ENCODE peak calls at places on chromosomes 13 and 19, in four cellular contexts. One of them, this sample, is unnamed.
A peak's percentile ranks its signal among the peaks of the same experiment; 100 is the strongest.

GRCh38 chr13:97191615-97192014 is 30.5 kb upstream of the MBNL2 start:
- DNase-seq in thoracic aorta: no peak
- DNase-seq in GM23248: no peak
- DNase-seq in tibial artery: no peak
- DNase-seq in this sample: no peak

GRCh38 chr19:13953021-13953531 is 767 bp downstream of the DCAF15 start:
- DNase-seq in thoracic aorta: no peak
- DNase-seq in GM23248: peak; percentile 87
- DNase-seq in tibial artery: no peak
- DNase-seq in this sample: peak; percentile 65

GRCh38 chr19:47047272-47047930 is 1.0 kb downstream of the TMEM160 start:
- DNase-seq in thoracic aorta: no peak
- DNase-seq in GM23248: no peak
- DNase-seq in tibial artery: no peak
- DNase-seq in this sample: no peak

GRCh38 chr19:45952691-45953505 is 20.8 kb downstream of the NOVA2 start:
- DNase-seq in thoracic aorta: no peak
- DNase-seq in GM23248: peak; percentile 71
- DNase-seq in tibial artery: no peak
- DNase-seq in this sample: no peak

GRCh38 chr13:97600438-97601080 is 166.6 kb downstream of the RAP2A start:
- DNase-seq in thoracic aorta: no peak
- DNase-seq in GM23248: peak; percentile 69
- DNase-seq in tibial artery: no peak
- DNase-seq in this sample: no peak

GRCh38 chr19:58218899-58219298 is 9.8 kb upstream of the ZNF544 start:
- DNase-seq in thoracic aorta: no peak
- DNase-seq in GM23248: peak; percentile 45
- DNase-seq in tibial artery: no peak
- DNase-seq in this sample: no peak

GRCh38 chr13:65054277-65054676 is 2175.9 kb downstream of the PCDH9 start:
- DNase-seq in thoracic aorta: no peak
- DNase-seq in GM23248: no peak
- DNase-seq in tibial artery: no peak
- DNase-seq in this sample: no peak

GRCh38 chr19:55519461-55520311 is 17.2 kb downstream of the SBK2 start:
- DNase-seq in thoracic aorta: no peak
- DNase-seq in GM23248: peak; percentile 95
- DNase-seq in tibial artery: no peak
- DNase-seq in this sample: no peak

GRCh38 chr13:111862836-111863815 is 203.8 kb upstream of the SOX1 start:
- DNase-seq in thoracic aorta: no peak
- DNase-seq in GM23248: no peak
- DNase-seq in tibial artery: peak; percentile 55
- DNase-seq in this sample: no peak

GRCh38 chr19:41230067-41230857 is 11.2 kb downstream of the AXL start:
- DNase-seq in thoracic aorta: no peak
- DNase-seq in GM23248: no peak
- DNase-seq in tibial artery: no peak
- DNase-seq in this sample: no peak

GRCh38 chr13:25906211-25906661 is 145.6 kb downstream of the SHISA2 start:
- DNase-seq in thoracic aorta: no peak
- DNase-seq in GM23248: no peak
- DNase-seq in tibial artery: no peak
- DNase-seq in this sample: no peak

GRCh38 chr13:111886217-111886945 is 180.6 kb upstream of the SOX1 start:
- DNase-seq in thoracic aorta: no peak
- DNase-seq in GM23248: no peak
- DNase-seq in tibial artery: no peak
- DNase-seq in this sample: no peak

GRCh38 chr19:48814895-48815294 is 4.1 kb upstream of the BCAT2 start:
- DNase-seq in thoracic aorta: no peak
- DNase-seq in GM23248: no peak
- DNase-seq in tibial artery: no peak
- DNase-seq in this sample: no peak

GRCh38 chr19:40805258-40805868 is 6.4 kb downstream of the EGLN2 start:
- DNase-seq in thoracic aorta: no peak
- DNase-seq in GM23248: no peak
- DNase-seq in tibial artery: no peak
- DNase-seq in this sample: no peak

GRCh38 chr13:40063743-40064142 is 408.3 kb downstream of the COG6 start:
- DNase-seq in thoracic aorta: no peak
- DNase-seq in GM23248: no peak
- DNase-seq in tibial artery: no peak
- DNase-seq in this sample: no peak

GRCh38 chr19:48403606-48404005 is 10.1 kb downstream of the GRIN2D start:
- DNase-seq in thoracic aorta: no peak
- DNase-seq in GM23248: peak; percentile 65
- DNase-seq in tibial artery: no peak
- DNase-seq in this sample: no peak

GRCh38 chr13:50914301-50914700 is 4.7 kb downstream of the RNASEH2B start:
- DNase-seq in thoracic aorta: no peak
- DNase-seq in GM23248: peak; percentile 68
- DNase-seq in tibial artery: no peak
- DNase-seq in this sample: no peak

GRCh38 chr19:31289976-31290375 is 59.3 kb downstream of the TSHZ3 start:
- DNase-seq in thoracic aorta: no peak
- DNase-seq in GM23248: no peak
- DNase-seq in tibial artery: peak; percentile 25
- DNase-seq in this sample: no peak

GRCh38 chr13:61728468-61728867 is 312.8 kb upstream of the PCDH20 start:
- DNase-seq in thoracic aorta: no peak
- DNase-seq in GM23248: no peak
- DNase-seq in tibial artery: no peak
- DNase-seq in this sample: no peak

GRCh38 chr19:13796301-13797057 is 1.2 kb downstream of the ZSWIM4 start:
- DNase-seq in thoracic aorta: peak; percentile 77
- DNase-seq in GM23248: peak; percentile 97
- DNase-seq in tibial artery: peak; percentile 94
- DNase-seq in this sample: peak; percentile 88

GRCh38 chr13:29676535-29676934 is 81.0 kb upstream of the SLC7A1 start:
- DNase-seq in thoracic aorta: no peak
- DNase-seq in GM23248: peak; percentile 80
- DNase-seq in tibial artery: no peak
- DNase-seq in this sample: no peak

GRCh38 chr19:41606215-41606837 is 20.5 kb downstream of the CEACAM4 start:
- DNase-seq in thoracic aorta: no peak
- DNase-seq in GM23248: no peak
- DNase-seq in tibial artery: no peak
- DNase-seq in this sample: no peak

GRCh38 chr13:43303040-43303729 is 279.8 kb downstream of the DNAJC15 start:
- DNase-seq in thoracic aorta: no peak
- DNase-seq in GM23248: peak; percentile 72
- DNase-seq in tibial artery: peak; percentile 70
- DNase-seq in this sample: no peak

GRCh38 chr13:74246398-74246975 is 112.3 kb upstream of the KLF12 start:
- DNase-seq in thoracic aorta: no peak
- DNase-seq in GM23248: peak; percentile 61
- DNase-seq in tibial artery: no peak
- DNase-seq in this sample: no peak

GRCh38 chr13:95445116-95445515 is 107.4 kb upstream of the CLDN10 start:
- DNase-seq in thoracic aorta: no peak
- DNase-seq in GM23248: no peak
- DNase-seq in tibial artery: no peak
- DNase-seq in this sample: no peak

GRCh38 chr13:64871742-64872141 is 2358.4 kb downstream of the PCDH9 start:
- DNase-seq in thoracic aorta: no peak
- DNase-seq in GM23248: no peak
- DNase-seq in tibial artery: no peak
- DNase-seq in this sample: no peak

GRCh38 chr13:65808061-65808460 is 1422.1 kb downstream of the PCDH9 start:
- DNase-seq in thoracic aorta: no peak
- DNase-seq in GM23248: peak; percentile 23
- DNase-seq in tibial artery: no peak
- DNase-seq in this sample: no peak

GRCh38 chr19:56617531-56617930 is 22.4 kb downstream of the ZNF71 start:
- DNase-seq in thoracic aorta: no peak
- DNase-seq in GM23248: no peak
- DNase-seq in tibial artery: no peak
- DNase-seq in this sample: no peak

GRCh38 chr19:42466521-42467436 is 24.0 kb upstream of the CXCL17 start:
- DNase-seq in thoracic aorta: no peak
- DNase-seq in GM23248: peak; percentile 28
- DNase-seq in tibial artery: no peak
- DNase-seq in this sample: no peak

GRCh38 chr19:5943623-5944022 is 29.6 kb downstream of the CAPS start:
- DNase-seq in thoracic aorta: no peak
- DNase-seq in GM23248: peak; percentile 54
- DNase-seq in tibial artery: no peak
- DNase-seq in this sample: no peak

GRCh38 chr19:5950744-5951143 is 27.2 kb downstream of the RANBP3 start:
- DNase-seq in thoracic aorta: no peak
- DNase-seq in GM23248: no peak
- DNase-seq in tibial artery: no peak
- DNase-seq in this sample: no peak

GRCh38 chr19:5948697-5949564 is 29.0 kb downstream of the RANBP3 start:
- DNase-seq in thoracic aorta: no peak
- DNase-seq in GM23248: no peak
- DNase-seq in tibial artery: no peak
- DNase-seq in this sample: no peak

GRCh38 chr19:5949792-5950305 is 28.1 kb downstream of the RANBP3 start:
- DNase-seq in thoracic aorta: no peak
- DNase-seq in GM23248: no peak
- DNase-seq in tibial artery: no peak
- DNase-seq in this sample: no peak

GRCh38 chr19:5947435-5947834 is 30.5 kb downstream of the RANBP3 start:
- DNase-seq in thoracic aorta: no peak
- DNase-seq in GM23248: peak; percentile 90
- DNase-seq in tibial artery: peak; percentile 82
- DNase-seq in this sample: no peak
- H3K4me1 ChIP-seq in thoracic aorta: peaks cover 58% of the 10 kb centered on the region
- H3K4me1 ChIP-seq in GM23248: peaks cover 15% of the 10 kb centered on the region
- H3K4me1 ChIP-seq in tibial artery: peaks cover 9% of the 10 kb centered on the region
- H3K4me1 ChIP-seq in this sample: peaks cover 39% of the 10 kb centered on the region

GRCh38 chr13:99687728-99688397 is 186.6 kb downstream of the TM9SF2 start:
- DNase-seq in thoracic aorta: no peak
- DNase-seq in GM23248: no peak
- DNase-seq in tibial artery: no peak
- DNase-seq in this sample: no peak
- H3K4me1 ChIP-seq in thoracic aorta: peaks cover 15% of the 10 kb centered on the region
- H3K4me1 ChIP-seq in GM23248: peaks cover 6% of the 10 kb centered on the region
- H3K4me1 ChIP-seq in tibial artery: peaks cover 11% of the 10 kb centered on the region
- H3K4me1 ChIP-seq in this sample: no peaks in the 10 kb centered on the region

GRCh38 chr13:80825276-80825675 is 484.4 kb upstream of the SPRY2 start:
- DNase-seq in thoracic aorta: no peak
- DNase-seq in GM23248: no peak
- DNase-seq in tibial artery: no peak
- DNase-seq in this sample: no peak

GRCh38 chr13:80823472-80823871 is 482.5 kb upstream of the SPRY2 start:
- DNase-seq in thoracic aorta: no peak
- DNase-seq in GM23248: no peak
- DNase-seq in tibial artery: no peak
- DNase-seq in this sample: no peak

GRCh38 chr13:80828759-80829158 is 487.8 kb upstream of the SPRY2 start:
- DNase-seq in thoracic aorta: no peak
- DNase-seq in GM23248: no peak
- DNase-seq in tibial artery: no peak
- DNase-seq in this sample: no peak

DNA sequence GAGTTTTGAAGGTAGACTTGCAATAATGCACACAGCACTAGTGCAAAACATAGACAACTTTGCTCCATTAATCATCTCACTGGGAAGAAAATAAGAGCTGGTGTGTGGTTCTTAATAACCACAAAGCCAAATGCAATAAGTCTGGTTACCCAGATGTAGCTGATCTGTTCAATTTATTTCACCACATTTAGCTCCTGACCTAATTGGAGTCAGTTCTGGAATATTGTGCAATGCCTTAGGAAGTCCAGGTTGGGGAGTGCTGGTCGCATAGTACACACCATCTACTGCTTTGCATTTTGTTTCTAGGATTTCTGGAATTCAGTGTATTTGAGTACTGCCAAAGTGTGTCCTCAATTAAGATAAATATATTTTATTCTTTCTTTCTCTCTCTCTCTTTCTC is 483.3 kb upstream of the SPRY2 start:
- DNase-seq in thoracic aorta: no peak
- DNase-seq in GM23248: no peak
- DNase-seq in tibial artery: no peak
- DNase-seq in this sample: no peak
- H3K4me1 ChIP-seq in thoracic aorta: no peaks in the 10 kb centered on the region
- H3K4me1 ChIP-seq in GM23248: no peaks in the 10 kb centered on the region
- H3K4me1 ChIP-seq in tibial artery: no peaks in the 10 kb centered on the region
- H3K4me1 ChIP-seq in this sample: no peaks in the 10 kb centered on the region

DNA sequence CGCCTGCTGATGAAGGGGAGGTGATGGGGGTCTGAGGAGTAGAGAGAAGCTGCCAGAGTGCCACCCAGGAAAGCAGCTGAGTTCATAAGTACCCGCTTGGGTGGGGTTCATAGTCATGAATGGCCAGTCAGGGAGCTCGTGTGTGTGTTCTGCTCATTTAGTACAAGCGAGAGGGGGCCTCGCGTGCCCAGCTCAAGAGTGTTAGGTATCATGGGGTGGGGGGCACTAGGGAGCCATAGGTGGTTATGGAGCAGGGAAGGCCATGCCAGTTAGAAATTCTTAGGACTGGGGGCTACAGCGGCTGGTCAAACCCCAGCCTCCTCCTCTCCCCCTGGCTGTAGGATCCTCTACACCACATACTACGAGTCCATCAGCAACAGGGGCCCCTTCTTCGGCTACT is 46.8 kb downstream of the CD320 start:
- DNase-seq in thoracic aorta: no peak
- DNase-seq in GM23248: no peak
- DNase-seq in tibial artery: peak; percentile 25
- DNase-seq in this sample: no peak
- H3K4me1 ChIP-seq in thoracic aorta: no peaks in the 10 kb centered on the region
- H3K4me1 ChIP-seq in GM23248: no peaks in the 10 kb centered on the region
- H3K4me1 ChIP-seq in tibial artery: no peaks in the 10 kb centered on the region
- H3K4me1 ChIP-seq in this sample: no peaks in the 10 kb centered on the region

DNA sequence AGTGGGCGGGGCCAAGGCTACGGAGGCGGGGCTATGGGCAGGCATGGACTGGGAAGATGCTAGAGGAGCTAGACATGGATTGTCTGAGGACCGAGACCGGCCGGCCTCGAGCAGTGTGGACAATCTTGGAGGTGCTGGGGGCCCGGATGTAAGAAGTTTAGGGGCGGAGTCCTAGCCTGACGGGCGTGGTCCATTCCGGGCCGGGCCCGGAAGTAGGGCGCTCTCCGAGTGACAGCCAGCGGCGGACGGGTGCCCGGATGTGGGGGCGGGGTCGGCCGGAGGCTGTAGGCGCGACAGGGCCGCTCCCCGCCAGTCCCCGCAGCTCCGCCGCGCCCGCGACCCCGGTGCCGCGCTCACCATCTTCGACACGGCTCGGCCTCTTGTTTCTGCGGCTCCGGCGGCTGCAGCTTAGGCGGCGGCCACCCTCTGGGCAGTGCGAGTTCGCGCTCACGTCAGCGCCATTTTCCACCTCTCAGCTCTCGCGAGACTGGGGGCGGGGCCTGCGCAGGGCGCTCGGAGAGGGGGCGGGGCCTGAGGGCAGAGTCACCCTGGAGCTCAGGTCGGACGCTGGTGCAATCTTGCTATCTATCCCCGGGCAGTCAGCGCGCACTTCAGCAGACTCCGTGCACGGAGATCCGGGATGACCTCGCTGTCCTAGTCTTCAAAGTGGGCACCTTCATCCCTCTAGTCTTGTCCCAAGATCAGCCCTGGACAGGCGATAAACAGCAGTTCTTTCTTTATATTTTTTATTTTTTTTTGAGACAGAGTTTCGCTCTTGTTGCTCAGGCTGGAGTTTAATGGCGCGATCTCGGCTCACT is at the start of gene ZNF414:
- DNase-seq in thoracic aorta: peak; percentile 90
- DNase-seq in GM23248: peak; percentile 99
- DNase-seq in tibial artery: peak; percentile 98
- DNase-seq in this sample: peak; percentile 99
- H3K4me1 ChIP-seq in thoracic aorta: peaks cover 20% of the 10 kb centered on the region
- H3K4me1 ChIP-seq in GM23248: peaks cover 18% of the 10 kb centered on the region
- H3K4me1 ChIP-seq in tibial artery: peaks cover 14% of the 10 kb centered on the region
- H3K4me1 ChIP-seq in this sample: peaks cover 46% of the 10 kb centered on the region

This sample was measured in suprapubic skin.